ENCODE peak calls at places on chromosomes 3 and 15, in six cellular contexts. One of them, this sample, is unnamed.
A peak's percentile ranks its signal among the peaks of the same experiment; 100 is the strongest.

GRCh38 chr3:11363732-11364131 is 91.5 kb downstream of the ATG7 start:
- DNase-seq in SK-N-SH: no peak
- DNase-seq in GM23338: no peak
- DNase-seq in ascending aorta: no peak
- DNase-seq in right lobe of liver: no peak
- DNase-seq in ovary: no peak
- DNase-seq in this sample: no peak

GRCh38 chr3:11532865-11533490 is 110.7 kb downstream of the VGLL4 start:
- DNase-seq in GM23338: no peak
- DNase-seq in ascending aorta: no peak
- DNase-seq in SK-N-SH: no peak
- DNase-seq in ovary: no peak
- DNase-seq in right lobe of liver: no peak
- DNase-seq in this sample: no peak

GRCh38 chr15:68676926-68677325 is 98.1 kb downstream of the CORO2B start:
- DNase-seq in GM23338: no peak
- DNase-seq in right lobe of liver: no peak
- DNase-seq in ovary: peak; percentile 6
- DNase-seq in SK-N-SH: no peak
- DNase-seq in ascending aorta: no peak
- DNase-seq in this sample: no peak

GRCh38 chr3:156459434-156459833 is 95.5 kb downstream of the SSR3 start:
- DNase-seq in right lobe of liver: no peak
- DNase-seq in SK-N-SH: no peak
- DNase-seq in GM23338: no peak
- DNase-seq in ovary: no peak
- DNase-seq in ascending aorta: no peak
- DNase-seq in this sample: no peak

GRCh38 chr3:12237912-12238650 is 50.8 kb upstream of the PPARG start:
- DNase-seq in right lobe of liver: no peak
- DNase-seq in ascending aorta: no peak
- DNase-seq in GM23338: no peak
- DNase-seq in SK-N-SH: no peak
- DNase-seq in ovary: no peak
- DNase-seq in this sample: peak; percentile 57

GRCh38 chr3:63450634-63451363 is 172.7 kb downstream of the SYNPR start:
- DNase-seq in SK-N-SH: no peak
- DNase-seq in right lobe of liver: no peak
- DNase-seq in ovary: no peak
- DNase-seq in ascending aorta: no peak
- DNase-seq in GM23338: no peak
- DNase-seq in this sample: no peak

GRCh38 chr15:77525907-77526581 is 105.4 kb downstream of the HMG20A start:
- DNase-seq in ascending aorta: no peak
- DNase-seq in SK-N-SH: no peak
- DNase-seq in ovary: no peak
- DNase-seq in right lobe of liver: no peak
- DNase-seq in GM23338: no peak
- DNase-seq in this sample: no peak

GRCh38 chr3:46711305-46711704 is 6.4 kb downstream of the PRSS50 start:
- DNase-seq in ascending aorta: no peak
- DNase-seq in right lobe of liver: peak; percentile 21
- DNase-seq in SK-N-SH: no peak
- DNase-seq in ovary: no peak
- DNase-seq in GM23338: no peak
- DNase-seq in this sample: no peak

GRCh38 chr3:106534206-106534605 is 665.4 kb upstream of the CBLB start:
- DNase-seq in GM23338: no peak
- DNase-seq in ovary: no peak
- DNase-seq in right lobe of liver: no peak
- DNase-seq in SK-N-SH: no peak
- DNase-seq in ascending aorta: no peak
- DNase-seq in this sample: peak; percentile 35

GRCh38 chr3:156600834-156601233 is 45.9 kb upstream of the SSR3 start:
- DNase-seq in SK-N-SH: no peak
- DNase-seq in ovary: no peak
- DNase-seq in GM23338: no peak
- DNase-seq in ascending aorta: no peak
- DNase-seq in right lobe of liver: no peak
- DNase-seq in this sample: no peak

GRCh38 chr15:52023169-52023922 is 4.3 kb downstream of the MAPK6 start:
- DNase-seq in ascending aorta: no peak
- DNase-seq in right lobe of liver: no peak
- DNase-seq in ovary: no peak
- DNase-seq in SK-N-SH: no peak
- DNase-seq in GM23338: no peak
- DNase-seq in this sample: no peak

GRCh38 chr15:52031542-52031941 is 12.5 kb downstream of the MAPK6 start:
- DNase-seq in ovary: no peak
- DNase-seq in GM23338: no peak
- DNase-seq in ascending aorta: no peak
- DNase-seq in SK-N-SH: no peak
- DNase-seq in right lobe of liver: no peak
- DNase-seq in this sample: no peak

GRCh38 chr15:52028431-52029093 is 9.5 kb downstream of the MAPK6 start:
- DNase-seq in right lobe of liver: no peak
- DNase-seq in ascending aorta: no peak
- DNase-seq in ovary: no peak
- DNase-seq in GM23338: no peak
- DNase-seq in SK-N-SH: no peak
- DNase-seq in this sample: no peak
- H3K4me1 ChIP-seq in right lobe of liver: no peaks in the 10 kb centered on the region
- H3K4me1 ChIP-seq in ascending aorta: no peaks in the 10 kb centered on the region
- H3K4me1 ChIP-seq in ovary: no peaks in the 10 kb centered on the region
- H3K4me1 ChIP-seq in GM23338: peaks cover 21% of the 10 kb centered on the region
- H3K4me1 ChIP-seq in SK-N-SH: no peaks in the 10 kb centered on the region
- H3K4me1 ChIP-seq in this sample: peaks cover 4% of the 10 kb centered on the region

GRCh38 chr3:56799251-56799882 is 2.4 kb downstream of the ARHGEF3 start:
- DNase-seq in ovary: no peak
- DNase-seq in right lobe of liver: no peak
- DNase-seq in ascending aorta: no peak
- DNase-seq in GM23338: peak; percentile 81
- DNase-seq in SK-N-SH: peak; percentile 59
- DNase-seq in this sample: no peak
- H3K27ac ChIP-seq in ovary: peak overlapping the region; percentile 45
- H3K27ac ChIP-seq in right lobe of liver: no peak overlapping the region
- H3K27ac ChIP-seq in ascending aorta: no peak overlapping the region
- H3K27ac ChIP-seq in GM23338: no peak overlapping the region
- H3K27ac ChIP-seq in SK-N-SH: no peak overlapping the region
- H3K27ac ChIP-seq in this sample: no peak overlapping the region

GRCh38 chr3:37028329-37028728 is 35.0 kb downstream of the MLH1 start:
- DNase-seq in right lobe of liver: no peak
- DNase-seq in ascending aorta: no peak
- DNase-seq in ovary: peak; percentile 34
- DNase-seq in SK-N-SH: peak; percentile 26
- DNase-seq in GM23338: no peak
- DNase-seq in this sample: no peak

GRCh38 chr3:37025562-37026335 is 32.4 kb downstream of the MLH1 start:
- DNase-seq in SK-N-SH: no peak
- DNase-seq in right lobe of liver: no peak
- DNase-seq in ovary: no peak
- DNase-seq in GM23338: no peak
- DNase-seq in ascending aorta: no peak
- DNase-seq in this sample: no peak

GRCh38 chr3:37024820-37025405 is 31.6 kb downstream of the MLH1 start:
- DNase-seq in SK-N-SH: no peak
- DNase-seq in right lobe of liver: no peak
- DNase-seq in GM23338: no peak
- DNase-seq in ovary: no peak
- DNase-seq in ascending aorta: no peak
- DNase-seq in this sample: no peak

GRCh38 chr3:37029111-37029510 is 35.8 kb downstream of the MLH1 start:
- DNase-seq in ascending aorta: no peak
- DNase-seq in SK-N-SH: no peak
- DNase-seq in ovary: no peak
- DNase-seq in GM23338: no peak
- DNase-seq in right lobe of liver: peak; percentile 70
- DNase-seq in this sample: no peak

DNA sequence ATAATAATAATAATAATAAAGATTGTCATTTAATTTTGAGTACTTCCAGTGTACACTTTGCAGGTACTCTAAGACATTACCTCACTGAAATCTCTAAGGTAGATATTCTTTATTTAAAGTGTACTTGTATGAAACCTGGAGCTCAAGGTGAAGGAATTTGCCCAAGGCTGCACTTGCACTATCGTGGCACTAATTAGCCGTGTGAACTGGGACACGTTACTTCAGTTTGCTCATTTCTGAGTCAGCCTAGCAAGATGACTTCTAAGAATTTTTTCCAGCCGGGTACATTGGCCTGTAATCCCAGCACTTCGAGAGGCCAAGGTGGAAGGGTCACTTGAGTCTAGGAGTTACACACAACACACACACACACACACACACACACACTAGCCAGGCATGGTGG is 33.5 kb downstream of the MLH1 start:
- DNase-seq in SK-N-SH: no peak
- DNase-seq in ascending aorta: no peak
- DNase-seq in right lobe of liver: no peak
- DNase-seq in GM23338: no peak
- DNase-seq in ovary: no peak
- DNase-seq in this sample: no peak
- H3K4me1 ChIP-seq in SK-N-SH: peaks cover 2% of the 10 kb centered on the region
- H3K4me1 ChIP-seq in ascending aorta: peaks cover 7% of the 10 kb centered on the region
- H3K4me1 ChIP-seq in right lobe of liver: no peaks in the 10 kb centered on the region
- H3K4me1 ChIP-seq in GM23338: no peaks in the 10 kb centered on the region
- H3K4me1 ChIP-seq in ovary: peaks cover 3% of the 10 kb centered on the region
- H3K4me1 ChIP-seq in this sample: no peaks in the 10 kb centered on the region

DNA sequence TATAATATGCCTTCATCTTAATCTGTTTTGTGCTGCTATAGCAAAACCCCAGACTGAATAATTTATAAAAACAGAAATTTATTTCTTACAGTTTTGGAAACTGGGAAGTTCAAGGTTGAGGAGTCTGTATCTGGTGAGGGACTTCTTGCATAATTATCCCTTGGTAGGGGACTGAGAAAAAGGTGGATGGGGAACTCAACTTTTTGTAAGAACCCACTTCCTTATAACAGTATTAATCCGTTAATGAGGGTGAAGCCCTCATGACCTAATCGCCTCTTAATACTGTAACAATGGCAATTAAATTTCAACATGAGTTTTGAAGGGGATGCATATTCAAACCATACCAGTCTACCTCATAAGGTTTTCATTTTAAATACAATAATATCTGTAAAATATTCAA is 17.4 kb upstream of the MYH15 start:
- DNase-seq in SK-N-SH: no peak
- DNase-seq in right lobe of liver: no peak
- DNase-seq in ovary: no peak
- DNase-seq in GM23338: no peak
- DNase-seq in ascending aorta: no peak
- DNase-seq in this sample: no peak
- H3K27ac ChIP-seq in SK-N-SH: no peak overlapping the region
- H3K27ac ChIP-seq in right lobe of liver: no peak overlapping the region
- H3K27ac ChIP-seq in ovary: no peak overlapping the region
- H3K27ac ChIP-seq in GM23338: no peak overlapping the region
- H3K27ac ChIP-seq in ascending aorta: no peak overlapping the region
- H3K27ac ChIP-seq in this sample: no peak overlapping the region